ENCODE peak calls at places on chromosome 19, in nine cellular contexts. One of them, this sample, is unnamed.

GRCh38 chr19:56273563-56274117 is 1.1 kb downstream of the EDDM13 start:
- DNase-seq in psoas muscle: no peak
- DNase-seq in tibial nerve: no peak
- DNase-seq in lower lobe of right lung: no peak
- DNase-seq in fibroblast of lung: no peak
- DNase-seq in SK-N-SH: no peak
- DNase-seq in CD8-positive, alpha-beta T cell: no peak
- DNase-seq in ovary: no peak
- DNase-seq in stomach: no peak
- DNase-seq in this sample: no peak

GRCh38 chr19:54662730-54663129 is at the start of gene LILRB4:
- DNase-seq in psoas muscle: no peak
- DNase-seq in SK-N-SH: no peak
- DNase-seq in CD8-positive, alpha-beta T cell: no peak
- DNase-seq in tibial nerve: peak
- DNase-seq in ovary: no peak
- DNase-seq in fibroblast of lung: no peak
- DNase-seq in stomach: no peak
- DNase-seq in lower lobe of right lung: peak
- DNase-seq in this sample: peak

GRCh38 chr19:5093297-5093858 is 124.5 kb downstream of the KDM4B start:
- DNase-seq in lower lobe of right lung: no peak
- DNase-seq in psoas muscle: no peak
- DNase-seq in fibroblast of lung: no peak
- DNase-seq in ovary: peak
- DNase-seq in stomach: peak
- DNase-seq in SK-N-SH: no peak
- DNase-seq in tibial nerve: peak
- DNase-seq in CD8-positive, alpha-beta T cell: no peak
- DNase-seq in this sample: peak

GRCh38 chr19:49534632-49535385 is 7.0 kb downstream of the RCN3 start:
- DNase-seq in CD8-positive, alpha-beta T cell: no peak
- DNase-seq in psoas muscle: no peak
- DNase-seq in SK-N-SH: no peak
- DNase-seq in tibial nerve: no peak
- DNase-seq in ovary: no peak
- DNase-seq in stomach: no peak
- DNase-seq in lower lobe of right lung: no peak
- DNase-seq in fibroblast of lung: no peak
- DNase-seq in this sample: no peak

GRCh38 chr19:10404888-10405808 is 1.8 kb upstream of the CDC37 start:
- DNase-seq in psoas muscle: no peak
- DNase-seq in CD8-positive, alpha-beta T cell: peak
- DNase-seq in tibial nerve: no peak
- DNase-seq in lower lobe of right lung: no peak
- DNase-seq in SK-N-SH: peak
- DNase-seq in ovary: no peak
- DNase-seq in stomach: no peak
- DNase-seq in fibroblast of lung: no peak
- DNase-seq in this sample: no peak

GRCh38 chr19:48896191-48896720 is 2.3 kb downstream of the TULP2 start:
- DNase-seq in lower lobe of right lung: peak
- DNase-seq in ovary: peak
- DNase-seq in SK-N-SH: peak
- DNase-seq in tibial nerve: peak
- DNase-seq in fibroblast of lung: peak
- DNase-seq in stomach: no peak
- DNase-seq in psoas muscle: peak
- DNase-seq in CD8-positive, alpha-beta T cell: peak
- DNase-seq in this sample: no peak

GRCh38 chr19:49591731-49592485 is 926 bp downstream of the PRR12 start:
- DNase-seq in CD8-positive, alpha-beta T cell: peak
- DNase-seq in stomach: peak
- DNase-seq in tibial nerve: no peak
- DNase-seq in SK-N-SH: peak
- DNase-seq in lower lobe of right lung: peak
- DNase-seq in ovary: peak
- DNase-seq in fibroblast of lung: peak
- DNase-seq in psoas muscle: peak
- DNase-seq in this sample: no peak

GRCh38 chr19:37691881-37692504 is 27.6 kb downstream of the ZNF607 start:
- DNase-seq in CD8-positive, alpha-beta T cell: peak
- DNase-seq in ovary: peak
- DNase-seq in fibroblast of lung: peak
- DNase-seq in stomach: peak
- DNase-seq in lower lobe of right lung: peak
- DNase-seq in SK-N-SH: peak
- DNase-seq in tibial nerve: peak
- DNase-seq in psoas muscle: peak
- DNase-seq in this sample: peak

GRCh38 chr19:34943861-34944573 is 17.3 kb downstream of the ZNF30 start:
- DNase-seq in fibroblast of lung: no peak
- DNase-seq in CD8-positive, alpha-beta T cell: no peak
- DNase-seq in stomach: no peak
- DNase-seq in psoas muscle: no peak
- DNase-seq in tibial nerve: no peak
- DNase-seq in lower lobe of right lung: no peak
- DNase-seq in ovary: no peak
- DNase-seq in SK-N-SH: no peak
- DNase-seq in this sample: no peak

DNA sequence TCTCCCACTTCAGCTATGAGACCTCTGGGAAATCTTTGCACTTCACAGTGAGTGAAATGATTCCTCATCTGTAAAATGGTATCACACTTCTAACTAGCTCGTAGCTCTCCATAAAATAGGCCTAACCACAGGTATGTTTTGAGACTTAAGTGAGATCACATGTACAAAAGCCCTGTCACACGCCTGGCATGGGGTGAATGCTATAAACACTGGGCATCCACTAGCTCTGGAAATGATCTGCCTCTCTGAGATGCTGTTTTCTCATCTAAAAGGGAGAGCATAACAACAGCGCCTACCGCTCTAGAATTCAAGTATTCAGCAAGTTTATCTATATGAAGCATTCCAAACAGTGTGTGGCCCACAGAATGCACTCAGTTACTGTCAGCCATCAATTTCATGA is 2.2 kb downstream of the AKT2 start:
- DNase-seq in stomach: no peak
- DNase-seq in tibial nerve: no peak
- DNase-seq in lower lobe of right lung: no peak
- DNase-seq in fibroblast of lung: no peak
- DNase-seq in ovary: no peak
- DNase-seq in psoas muscle: no peak
- DNase-seq in CD8-positive, alpha-beta T cell: no peak
- DNase-seq in SK-N-SH: no peak
- DNase-seq in this sample: no peak
- H3K27ac ChIP-seq in stomach: peak
- H3K27ac ChIP-seq in tibial nerve: peak
- H3K27ac ChIP-seq in lower lobe of right lung: no peak
- H3K27ac ChIP-seq in fibroblast of lung: peak
- H3K27ac ChIP-seq in ovary: no peak
- H3K27ac ChIP-seq in psoas muscle: peak
- H3K27ac ChIP-seq in CD8-positive, alpha-beta T cell: no peak
- H3K27ac ChIP-seq in SK-N-SH: no peak
- H3K27ac ChIP-seq in this sample: no peak

DNA sequence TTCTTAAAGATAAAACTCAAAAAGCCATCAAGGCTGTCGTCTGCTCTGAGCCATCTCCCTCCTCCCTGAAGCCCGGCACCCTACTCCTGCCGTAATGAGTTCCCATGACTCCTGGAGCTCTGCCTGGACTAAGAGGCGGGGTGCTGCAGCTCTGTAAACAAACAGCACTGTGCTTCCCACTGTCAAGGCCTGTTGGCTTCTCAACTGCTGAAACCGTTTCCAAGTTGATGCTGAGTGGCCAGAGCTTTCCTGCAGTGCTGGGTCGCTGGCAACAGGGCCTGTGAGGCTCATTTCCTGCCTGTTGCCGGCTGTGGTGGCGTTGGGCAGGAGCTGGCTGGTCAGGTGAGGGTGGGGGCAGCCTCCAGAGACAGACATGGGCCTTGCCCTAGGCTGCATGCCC is 26.7 kb upstream of the ISYNA1 start:
- DNase-seq in fibroblast of lung: peak
- DNase-seq in CD8-positive, alpha-beta T cell: no peak
- DNase-seq in ovary: peak
- DNase-seq in tibial nerve: peak
- DNase-seq in lower lobe of right lung: peak
- DNase-seq in psoas muscle: peak
- DNase-seq in SK-N-SH: no peak
- DNase-seq in stomach: peak
- DNase-seq in this sample: peak
- H3K27ac ChIP-seq in fibroblast of lung: peak
- H3K27ac ChIP-seq in CD8-positive, alpha-beta T cell: no peak
- H3K27ac ChIP-seq in ovary: peak
- H3K27ac ChIP-seq in tibial nerve: peak
- H3K27ac ChIP-seq in lower lobe of right lung: peak
- H3K27ac ChIP-seq in psoas muscle: peak
- H3K27ac ChIP-seq in SK-N-SH: no peak
- H3K27ac ChIP-seq in stomach: peak
- H3K27ac ChIP-seq in this sample: peak

GRCh38 chr19:8311461-8312260 is 3.5 kb upstream of the CD320 start:
- DNase-seq in SK-N-SH: no peak
- DNase-seq in CD8-positive, alpha-beta T cell: no peak
- DNase-seq in tibial nerve: no peak
- DNase-seq in ovary: peak
- DNase-seq in fibroblast of lung: no peak
- DNase-seq in lower lobe of right lung: peak
- DNase-seq in psoas muscle: peak
- DNase-seq in stomach: peak
- DNase-seq in this sample: no peak
- H3K27ac ChIP-seq in SK-N-SH: no peak
- H3K27ac ChIP-seq in CD8-positive, alpha-beta T cell: no peak
- H3K27ac ChIP-seq in tibial nerve: no peak
- H3K27ac ChIP-seq in ovary: no peak
- H3K27ac ChIP-seq in fibroblast of lung: no peak
- H3K27ac ChIP-seq in lower lobe of right lung: peak
- H3K27ac ChIP-seq in psoas muscle: peak
- H3K27ac ChIP-seq in stomach: no peak
- H3K27ac ChIP-seq in this sample: no peak

DNA sequence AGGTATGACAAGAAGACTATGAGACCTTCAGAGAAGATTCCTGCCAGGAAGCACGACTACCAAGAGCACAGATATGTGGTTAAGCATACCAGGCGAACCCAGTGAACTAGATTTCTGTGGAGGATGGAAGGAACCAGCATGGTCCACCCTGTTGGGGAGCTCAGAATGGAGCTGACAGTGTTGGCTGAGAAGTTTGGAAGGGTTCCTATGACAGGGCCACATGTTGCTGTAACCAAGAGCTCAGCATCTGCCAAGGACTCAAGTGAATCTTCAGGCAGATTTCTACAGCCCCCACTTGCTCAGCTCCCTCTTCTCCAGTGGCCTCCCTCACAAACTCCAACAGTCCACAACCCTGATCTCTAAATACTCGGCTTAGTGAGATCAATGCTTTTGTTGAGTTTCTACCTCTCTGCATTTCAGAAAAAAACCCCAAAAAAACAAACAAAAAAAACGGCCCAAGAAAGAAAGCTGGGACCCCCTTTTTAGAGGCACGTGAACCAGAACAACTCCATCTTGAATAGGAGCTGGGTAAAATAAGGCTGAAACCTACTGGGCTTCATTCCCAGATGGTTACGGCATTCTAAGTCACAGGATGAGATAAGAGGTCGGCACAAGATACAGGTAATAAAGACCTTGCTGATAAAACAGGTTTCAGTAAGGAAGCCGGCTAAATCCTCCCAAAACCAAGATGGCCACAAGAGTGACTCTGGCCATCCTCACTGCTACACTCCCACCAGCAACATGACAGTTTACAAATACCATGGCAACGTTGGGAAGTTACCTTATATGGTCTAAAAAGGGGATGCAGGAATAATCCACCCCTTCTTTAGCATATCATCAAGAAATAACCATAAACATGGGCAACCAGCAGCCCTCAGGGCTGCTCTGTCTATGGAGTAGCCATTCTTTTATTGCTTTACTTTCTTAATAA is 691.1 kb downstream of the UQCRFS1 start:
- DNase-seq in SK-N-SH: no peak
- DNase-seq in ovary: no peak
- DNase-seq in psoas muscle: no peak
- DNase-seq in stomach: no peak
- DNase-seq in lower lobe of right lung: no peak
- DNase-seq in CD8-positive, alpha-beta T cell: no peak
- DNase-seq in tibial nerve: no peak
- DNase-seq in fibroblast of lung: no peak
- DNase-seq in this sample: no peak
- H3K27ac ChIP-seq in SK-N-SH: no peak
- H3K27ac ChIP-seq in ovary: no peak
- H3K27ac ChIP-seq in psoas muscle: peak
- H3K27ac ChIP-seq in stomach: no peak
- H3K27ac ChIP-seq in lower lobe of right lung: no peak
- H3K27ac ChIP-seq in CD8-positive, alpha-beta T cell: no peak
- H3K27ac ChIP-seq in tibial nerve: no peak
- H3K27ac ChIP-seq in fibroblast of lung: no peak
- H3K27ac ChIP-seq in this sample: no peak